ENCODE peak calls at places on chromosomes 13 and 19, in seven cellular contexts. R is HepG2, Q is lower lobe of right lung, D is Panc1, W is esophagus squamous epithelium, I is cardiac muscle cell, B is GM23338. Z is an unnamed sample. For H3K4me1, the result is how much of the 10 kb centered on the place peaks cover.

GRCh38 chr13:88107486-88108044 is 436.4 kb downstream of the SLITRK5 start:
- DNase-seq in R (no peak), Q (no peak), D (no peak), W (no peak), I (no peak), B (no peak), Z (no peak)

GRCh38 chr13:110263906-110264305 is 43.1 kb downstream of the COL4A1 start:
- DNase-seq in R (no peak), Q (no peak), D (no peak), W (no peak), I (no peak), B (no peak), Z (no peak)

GRCh38 chr19:32863301-32863700 is 6.3 kb downstream of the SLC7A9 start:
- DNase-seq in R (no peak), Q (no peak), D (no peak), W (no peak), I (no peak), B (no peak), Z (no peak)

GRCh38 chr13:23980160-23980551 is 82.9 kb upstream of the C1QTNF9B start:
- DNase-seq in R (peak), Q (peak), D (no peak), W (peak), I (peak), B (peak), Z (peak)

GRCh38 chr19:19537321-19538048 is 580 bp upstream of the CILP2 start:
- DNase-seq in R (no peak), Q (no peak), D (no peak), W (no peak), I (no peak), B (peak), Z (no peak)

GRCh38 chr13:21567714-21568113 is 36.3 kb downstream of the MICU2 start:
- DNase-seq in R (no peak), Q (no peak), D (no peak), W (no peak), I (peak), B (no peak), Z (no peak)

GRCh38 chr19:50669319-50670101 is 20.3 kb downstream of the C19orf81 start:
- DNase-seq in R (no peak), Q (no peak), D (no peak), W (no peak), I (peak), B (peak), Z (peak)

GRCh38 chr19:4910594-4911273 is 1.4 kb downstream of the UHRF1 start:
- DNase-seq in R (no peak), Q (no peak), D (no peak), W (no peak), I (peak), B (no peak), Z (no peak)

GRCh38 chr19:31515931-31516330 is 166.7 kb upstream of the TSHZ3 start:
- DNase-seq in R (no peak), Q (no peak), D (no peak), W (no peak), I (peak), B (no peak), Z (no peak)

GRCh38 chr19:58399903-58400637 is 4.6 kb downstream of the RNF225 start:
- DNase-seq in R (no peak), Q (no peak), D (no peak), W (no peak), I (no peak), B (no peak), Z (no peak)

GRCh38 chr19:56727731-56728130 is 56.2 kb upstream of the ZNF835 start:
- DNase-seq in R (no peak), Q (no peak), D (no peak), W (no peak), I (no peak), B (no peak), Z (no peak)

GRCh38 chr19:56720281-56720680 is 48.7 kb upstream of the ZNF835 start:
- DNase-seq in R (peak), Q (no peak), D (no peak), W (no peak), I (peak), B (no peak), Z (no peak)

GRCh38 chr19:56721714-56722113 is 50.2 kb upstream of the ZNF835 start:
- DNase-seq in R (no peak), Q (no peak), D (no peak), W (no peak), I (no peak), B (no peak), Z (no peak)

GRCh38 chr19:56725829-56726424 is 54.4 kb upstream of the ZNF835 start:
- DNase-seq in R (no peak), Q (no peak), D (no peak), W (no peak), I (peak), B (no peak), Z (no peak)
- TF ChIP-seq CTCF in R (peak), Q (peak), D (peak), W (no peak), I (no peak), B (no peak), Z (peak)

GRCh38 chr13:74064805-74065204 is 69.4 kb downstream of the KLF12 start:
- DNase-seq in R (no peak), Q (no peak), D (no peak), W (no peak), I (no peak), B (no peak), Z (no peak)
- H3K4me1 ChIP-seq in R (under half), Q (under half), D (under half), W (under half), I (under half), B (under half), Z (under half)

DNA sequence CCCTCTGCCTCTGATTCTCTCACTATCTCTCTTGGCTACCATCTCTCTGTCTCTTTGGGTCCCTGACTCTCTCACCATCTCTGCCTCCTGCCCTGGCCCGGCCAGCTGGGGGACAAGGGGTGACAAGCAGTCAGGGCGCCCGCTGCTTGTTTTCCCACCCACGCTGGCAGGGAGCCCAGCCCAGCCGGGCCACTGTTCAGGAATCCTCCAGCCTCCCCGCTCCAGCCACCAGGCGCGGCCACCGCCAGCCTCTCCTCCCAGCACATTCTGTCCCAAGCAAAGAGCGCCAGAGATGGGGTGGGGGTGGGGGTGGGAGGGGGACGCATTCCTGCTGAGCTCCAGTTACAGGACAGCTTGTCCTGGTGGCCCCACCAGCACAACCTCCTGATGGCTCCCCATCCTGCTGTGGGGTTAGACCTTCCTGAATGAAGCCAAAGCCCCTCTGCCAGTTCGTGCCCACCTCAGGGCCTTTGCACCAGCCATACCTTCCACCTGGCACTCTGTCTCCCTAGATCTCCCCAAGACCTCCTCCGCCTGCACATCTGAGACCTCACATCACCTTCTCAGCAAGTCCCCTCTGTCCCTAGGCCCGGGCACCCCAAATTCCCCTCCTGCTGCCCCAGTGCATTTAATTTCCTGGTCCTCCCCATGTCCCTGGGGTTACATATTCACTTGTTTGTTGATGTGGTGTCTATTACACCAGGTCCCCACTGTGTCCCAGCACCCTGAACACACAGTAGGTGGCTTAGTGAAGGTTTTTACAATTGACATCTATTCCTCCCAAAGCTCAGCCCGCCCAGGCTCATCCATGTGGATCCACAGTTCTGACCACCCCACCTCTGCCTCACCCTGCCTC is 12.5 kb downstream of the ARRDC2 start:
- DNase-seq in R (peak), Q (peak), D (no peak), W (no peak), I (peak), B (no peak), Z (no peak)
- TF ChIP-seq CTCF in R (no peak), Q (no peak), D (no peak), W (no peak), I (no peak), B (no peak), Z (no peak)

DNA sequence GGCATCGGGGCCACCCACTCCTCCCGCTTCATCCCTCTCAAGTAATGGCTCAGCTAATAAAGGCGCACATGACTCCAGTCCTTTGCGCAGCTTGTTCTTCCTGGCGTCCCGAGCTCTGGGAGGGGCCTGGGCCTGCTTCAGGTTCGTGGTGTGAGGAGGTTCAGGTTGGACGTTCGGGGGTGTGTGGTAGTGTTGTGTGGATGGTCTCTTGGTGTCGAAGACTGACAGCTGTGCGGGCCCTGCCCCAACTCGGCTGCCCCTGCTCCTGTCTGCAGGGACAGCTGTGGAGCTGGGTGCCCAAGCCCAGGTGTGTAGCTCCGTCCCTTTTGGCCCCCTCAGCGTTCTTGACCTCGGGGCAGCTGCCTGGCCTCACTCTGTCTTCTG is 2.2 kb downstream of the RPS15 start:
- DNase-seq in R (no peak), Q (no peak), D (no peak), W (no peak), I (no peak), B (no peak), Z (no peak)
- H3K4me1 ChIP-seq in R (under half), Q (under half), D (under half), W (under half), I (under half), B (under half), Z (under half)